ENCODE peak calls at places on chromosomes 13 and 19, in six cellular contexts. S is right lobe of liver; P is CD4-positive, CD25-positive, alpha-beta regulatory T cell; V is GM19239; H is activated T-cell treated with anti-CD3 and anti-CD28 coated beads for 1 hour; X is activated CD4-positive, alpha-beta T cell treated with anti-CD3 and anti-CD28 coated beads, Interleukin-2, amount 50 U/mL, for 1 hour. T is an unnamed sample.

GRCh38 chr13:49956131-49956530 is 20.0 kb upstream of the SPRYD7 start:
- DNase-seq in X (no peak), V (no peak), H (no peak), S (no peak), P (no peak), T (no peak)

GRCh38 chr13:77325371-77325941 is 1.4 kb downstream of the MYCBP2 start:
- DNase-seq in V (no peak), P (no peak), X (no peak), S (no peak), H (no peak), T (no peak)

GRCh38 chr19:6161271-6161850 is 25.9 kb downstream of the ACSBG2 start:
- DNase-seq in X (peak; percentile 2), V (peak; percentile 52), S (no peak), P (peak; percentile 33), H (peak; percentile 21), T (peak; percentile 95)

GRCh38 chr19:1000591-1001537 is 645 bp downstream of the GRIN3B start:
- DNase-seq in S (no peak), H (no peak), V (no peak), P (no peak), X (no peak), T (no peak)

GRCh38 chr19:50266041-50266440 is 62.6 kb downstream of the MYH14 start:
- DNase-seq in V (no peak), P (no peak), S (no peak), X (no peak), H (no peak), T (no peak)

GRCh38 chr13:26946675-26947342 is 186.2 kb upstream of the GPR12 start:
- DNase-seq in H (no peak), X (no peak), V (peak; percentile 36), S (no peak), P (no peak), T (peak; percentile 31)

GRCh38 chr13:42497798-42498197 is 76.2 kb upstream of the TNFSF11 start:
- DNase-seq in V (no peak), X (no peak), H (no peak), S (no peak), P (no peak), T (no peak)

GRCh38 chr19:1112254-1113208 is 8.7 kb downstream of the GPX4 start:
- DNase-seq in H (no peak), V (no peak), X (no peak), S (no peak), P (no peak), T (no peak)

GRCh38 chr13:79297128-79297527 is 108.9 kb downstream of the RBM26 start:
- DNase-seq in X (no peak), V (no peak), P (no peak), S (no peak), H (no peak), T (no peak)

T was measured in T-helper 1 cell.